ENCODE peak calls at places on chromosomes 16 and 17, in seven cellular contexts. I, E, J, A, K, Z and N are unnamed samples.

GRCh38 chr17:12940699-12941098 is 77.1 kb downstream of the ELAC2 start:
- DNase-seq in A (no peak), Z (no peak), E (no peak), J (no peak), I (no peak), K (no peak), N (no peak)

GRCh38 chr16:20899503-20900298 is 457 bp downstream of the DCUN1D3 start:
- DNase-seq in K (no peak), Z (no peak), I (peak; percentile 66), A (peak; percentile 51), E (peak; percentile 44), J (peak; percentile 22), N (peak; percentile 30)

GRCh38 chr16:76162046-76162445 is 115.2 kb upstream of the CNTNAP4 start:
- DNase-seq in E (no peak), K (no peak), I (no peak), A (no peak), J (no peak), Z (no peak), N (no peak)

GRCh38 chr17:10744509-10745000 is 14.7 kb upstream of the TMEM220 start:
- DNase-seq in I (no peak), K (peak; percentile 17), Z (no peak), J (no peak), E (no peak), A (no peak), N (no peak)

GRCh38 chr16:64180136-64180900 is 941.5 kb downstream of the CDH11 start:
- DNase-seq in A (no peak), Z (no peak), J (no peak), K (no peak), E (no peak), I (peak; percentile 62), N (no peak)

GRCh38 chr16:30984669-30985400 is at the start of gene HSD3B7:
- DNase-seq in Z (peak; percentile 69), K (peak; percentile 81), J (peak; percentile 82), A (peak; percentile 93), E (peak; percentile 92), I (peak; percentile 89), N (peak; percentile 74)

GRCh38 chr17:6455321-6455705 is 11.1 kb downstream of the PIMREG start:
- DNase-seq in Z (peak; percentile 31), K (peak; percentile 28), A (no peak), E (peak; percentile 55), J (no peak), I (no peak), N (peak; percentile 14)

GRCh38 chr16:21611546-21612384 is 12.4 kb downstream of the METTL9 start:
- DNase-seq in E (peak; percentile 39), Z (no peak), J (no peak), I (no peak), K (no peak), A (peak; percentile 95), N (no peak)

GRCh38 chr17:67689534-67690177 is 28.1 kb upstream of the NOL11 start:
- DNase-seq in E (peak; percentile 77), A (peak; percentile 78), J (peak; percentile 84), K (peak; percentile 44), I (peak; percentile 63), Z (no peak), N (peak; percentile 49)

GRCh38 chr16:47873434-47873833 is 282.4 kb downstream of the ABCC12 start:
- DNase-seq in J (no peak), Z (no peak), K (no peak), A (peak; percentile 0), I (peak; percentile 42), E (no peak), N (no peak)

GRCh38 chr16:18932243-18932997 is 6.2 kb upstream of the SMG1 start:
- DNase-seq in J (peak; percentile 80), Z (no peak), A (no peak), K (no peak), E (peak; percentile 63), I (peak; percentile 89), N (no peak)

GRCh38 chr17:64074704-64075484 is 54.5 kb upstream of the ICAM2 start:
- DNase-seq in E (peak; percentile 82), A (peak; percentile 28), K (no peak), Z (no peak), I (no peak), J (peak; percentile 67), N (no peak)

GRCh38 chr17:17741346-17742023 is 60.2 kb downstream of the RAI1 start:
- DNase-seq in K (no peak), E (peak; percentile 76), J (no peak), I (no peak), A (no peak), Z (no peak), N (no peak)

GRCh38 chr17:3947318-3947810 is 16.9 kb downstream of the ATP2A3 start:
- DNase-seq in A (no peak), Z (no peak), K (no peak), I (no peak), J (no peak), E (no peak), N (no peak)

GRCh38 chr17:39629494-39629880 is 2.7 kb downstream of the PPP1R1B start:
- DNase-seq in Z (no peak), J (no peak), K (no peak), A (no peak), I (no peak), E (no peak), N (no peak)

GRCh38 chr16:89054714-89055113 is 38.9 kb upstream of the ACSF3 start:
- DNase-seq in Z (no peak), K (no peak), E (no peak), I (no peak), A (no peak), J (no peak), N (no peak)

GRCh38 chr16:56428087-56428486 is 2.7 kb upstream of the AMFR start:
- DNase-seq in I (no peak), J (no peak), E (peak; percentile 20), Z (no peak), A (peak; percentile 62), K (no peak), N (no peak)

GRCh38 chr16:13036600-13036999 is 135.2 kb downstream of the SHISA9 start:
- DNase-seq in A (peak; percentile 57), K (peak; percentile 5), Z (no peak), I (peak; percentile 81), E (peak; percentile 69), J (peak; percentile 30), N (no peak)

GRCh38 chr16:31871510-31871909 is 2.1 kb upstream of the ZNF267 start:
- DNase-seq in E (no peak), J (no peak), A (no peak), K (no peak), I (no peak), Z (no peak), N (no peak)

GRCh38 chr16:732332-732731 is 5.4 kb downstream of the HAGHL start:
- DNase-seq in I (no peak), K (no peak), A (no peak), J (no peak), Z (no peak), E (no peak), N (no peak)

GRCh38 chr17:56314026-56314425 is 160.8 kb downstream of the ANKFN1 start:
- DNase-seq in K (no peak), A (no peak), E (no peak), J (peak; percentile 4), I (no peak), Z (no peak), N (no peak)

GRCh38 chr17:77054926-77055325 is 85.8 kb upstream of the SEC14L1 start:
- DNase-seq in A (no peak), J (no peak), I (no peak), K (no peak), E (no peak), Z (no peak), N (no peak)